ENCODE peak calls at places on chromosomes 1 and 21, in seven cellular contexts. O is NCI-H1694; P is dorsolateral prefrontal cortex; H is GF-D8; I is D721Med; U is stimulated activated naive CD8-positive, alpha-beta T cell treated with anti-CD3 and anti-CD28 coated beads, Interleukin-15, amount 100 ng/mL, for 72 hours; E is KG1. M is an unnamed sample.
A peak's percentile ranks its signal among the peaks of the same experiment; 100 is the strongest.

GRCh38 chr1:30885580-30886513 is 22.7 kb downstream of the SDC3 start:
- DNase-seq in O (no peak), P (peak; percentile 53), H (no peak), I (no peak), U (no peak), E (no peak), M (peak; percentile 65)

GRCh38 chr1:31784356-31785019 is 20.3 kb upstream of the ADGRB2 start:
- DNase-seq in O (no peak), P (no peak), H (no peak), I (no peak), U (no peak), E (no peak), M (no peak)

GRCh38 chr21:35096959-35097358 is 47.9 kb upstream of the RUNX1 start:
- DNase-seq in O (no peak), P (no peak), H (no peak), I (no peak), U (no peak), E (no peak), M (no peak)

GRCh38 chr1:46705408-46705807 is 13.5 kb downstream of the EFCAB14 start:
- DNase-seq in O (no peak), P (no peak), H (no peak), I (no peak), U (no peak), E (no peak), M (no peak)

GRCh38 chr1:7707527-7707926 is 63.6 kb upstream of the VAMP3 start:
- DNase-seq in O (no peak), P (no peak), H (no peak), I (no peak), U (no peak), E (no peak), M (no peak)

GRCh38 chr21:36245115-36245514 is 74.9 kb upstream of the MORC3 start:
- DNase-seq in O (no peak), P (no peak), H (no peak), I (no peak), U (no peak), E (no peak), M (no peak)

GRCh38 chr1:89363196-89363595 is 663 bp upstream of the GBP6 start:
- DNase-seq in O (no peak), P (no peak), H (no peak), I (no peak), U (no peak), E (no peak), M (no peak)

GRCh38 chr1:16122361-16122881 is 33.4 kb downstream of the EPHA2 start:
- DNase-seq in O (no peak), P (no peak), H (no peak), I (no peak), U (no peak), E (no peak), M (no peak)

GRCh38 chr21:38959686-38960049 is 153.9 kb downstream of the ETS2 start:
- DNase-seq in O (no peak), P (no peak), H (no peak), I (no peak), U (no peak), E (no peak), M (no peak)

GRCh38 chr1:41679531-41679930 is 195.0 kb upstream of the EDN2 start:
- DNase-seq in O (no peak), P (no peak), H (no peak), I (no peak), U (no peak), E (no peak), M (no peak)

GRCh38 chr1:236168716-236169429 is 26.5 kb downstream of the GPR137B start:
- DNase-seq in O (no peak), P (no peak), H (no peak), I (no peak), U (no peak), E (no peak), M (no peak)

GRCh38 chr1:19036049-19036546 is 79.6 kb upstream of the IFFO2 start:
- DNase-seq in O (no peak), P (no peak), H (no peak), I (no peak), U (no peak), E (no peak), M (no peak)

GRCh38 chr1:155179107-155180031 is 5.7 kb downstream of the TRIM46 start:
- DNase-seq in O (no peak), P (no peak), H (no peak), I (peak; percentile 9), U (no peak), E (no peak), M (no peak)

GRCh38 chr21:21712761-21713558 is 714.8 kb downstream of the NCAM2 start:
- DNase-seq in O (no peak), P (no peak), H (no peak), I (no peak), U (no peak), E (no peak), M (no peak)

GRCh38 chr1:85047144-85047471 is 1.2 kb downstream of the MCOLN3 start:
- DNase-seq in O (no peak), P (no peak), H (no peak), I (no peak), U (no peak), E (no peak), M (no peak)

GRCh38 chr1:40919475-40920011 is 57.4 kb upstream of the CITED4 start:
- DNase-seq in O (no peak), P (peak; percentile 80), H (no peak), I (no peak), U (no peak), E (no peak), M (no peak)

GRCh38 chr1:40849801-40850592 is 12.2 kb downstream of the CITED4 start:
- DNase-seq in O (peak; percentile 18), P (peak; percentile 69), H (peak; percentile 68), I (peak; percentile 58), U (peak; percentile 80), E (peak; percentile 40), M (peak; percentile 82)

GRCh38 chr1:33930346-33931114 is 66.7 kb downstream of the HMGB4 start:
- DNase-seq in O (no peak), P (no peak), H (no peak), I (no peak), U (no peak), E (no peak), M (peak; percentile 37)

GRCh38 chr1:1291023-1291528 is 10.8 kb downstream of the SCNN1D start:
- DNase-seq in O (no peak), P (no peak), H (no peak), I (no peak), U (no peak), E (no peak), M (no peak)

GRCh38 chr1:201191723-201192477 is 1.3 kb downstream of the IGFN1 start:
- DNase-seq in O (no peak), P (no peak), H (no peak), I (no peak), U (no peak), E (no peak), M (no peak)

GRCh38 chr1:19582318-19582717 is 61.8 kb upstream of the NBL1 start:
- DNase-seq in O (no peak), P (no peak), H (peak; percentile 8), I (no peak), U (peak; percentile 74), E (peak; percentile 49), M (no peak)

GRCh38 chr1:47388548-47389238 is 27.4 kb upstream of the FOXE3 start:
- DNase-seq in O (peak; percentile 70), P (peak; percentile 38), H (no peak), I (no peak), U (peak; percentile 36), E (no peak), M (peak; percentile 32)

M was measured in cerebellum.